ENCODE peak calls at places on chromosomes 12 and 14, in five cellular contexts. M is RCC 7860; N is glutamatergic neuron; I is H9; G is activated T-cell treated with anti-CD3 and anti-CD28 coated beads, Interleukin-2, amount 50 U/mL, for 48 hours. Y is an unnamed sample.

GRCh38 chr12:33560653-33561208 is 121.1 kb upstream of the SYT10 start:
- DNase-seq in M (no peak), N (no peak), I (peak; percentile 37), G (no peak), Y (no peak)

GRCh38 chr12:105474672-105475071 is 144.2 kb downstream of the C12orf75 start:
- DNase-seq in M (peak; percentile 37), N (no peak), I (no peak), G (no peak), Y (peak; percentile 55)

GRCh38 chr14:95811813-95812212 is 64.8 kb upstream of the TUNAR start:
- DNase-seq in M (no peak), N (no peak), I (no peak), G (no peak), Y (no peak)

GRCh38 chr14:65703996-65704395 is 291.5 kb downstream of the FUT8 start:
- DNase-seq in M (no peak), N (no peak), I (no peak), G (no peak), Y (no peak)

GRCh38 chr14:77007975-77008421 is 20.5 kb downstream of the IRF2BPL start:
- DNase-seq in M (no peak), N (no peak), I (no peak), G (no peak), Y (no peak)

GRCh38 chr14:28097585-28097984 is 669.0 kb upstream of the FOXG1 start:
- DNase-seq in M (no peak), N (no peak), I (no peak), G (no peak), Y (no peak)

GRCh38 chr14:54785111-54785777 is 117.4 kb downstream of the GCH1 start:
- DNase-seq in M (no peak), N (no peak), I (no peak), G (no peak), Y (no peak)

GRCh38 chr14:95322646-95323045 is 2.9 kb upstream of the CLMN start:
- DNase-seq in M (no peak), N (no peak), I (no peak), G (no peak), Y (no peak)

GRCh38 chr14:40216976-40217375 is 784.7 kb upstream of the FBXO33 start:
- DNase-seq in M (no peak), N (no peak), I (no peak), G (no peak), Y (no peak)

GRCh38 chr14:22112004-22112403 is 438.4 kb upstream of the OR4E1 start:
- DNase-seq in M (no peak), N (peak; percentile 68), I (no peak), G (peak; percentile 67), Y (no peak)

GRCh38 chr12:130839770-130840355 is 813 bp upstream of the STX2 start:
- DNase-seq in M (no peak), N (no peak), I (no peak), G (no peak), Y (no peak)

GRCh38 chr14:75720828-75721227 is 59.8 kb downstream of the TTLL5 start:
- DNase-seq in M (no peak), N (no peak), I (no peak), G (no peak), Y (no peak)

GRCh38 chr12:575948-576612 is 87.2 kb downstream of the NINJ2 start:
- DNase-seq in M (peak; percentile 41), N (peak; percentile 91), I (peak; percentile 89), G (peak; percentile 93), Y (peak; percentile 83)

GRCh38 chr12:110600254-110600653 is 13.7 kb upstream of the TCTN1 start:
- DNase-seq in M (peak; percentile 20), N (no peak), I (no peak), G (no peak), Y (no peak)

GRCh38 chr14:20501346-20501745 is 4.0 kb upstream of the RNASE10 start:
- DNase-seq in M (no peak), N (no peak), I (no peak), G (no peak), Y (no peak)

GRCh38 chr12:26767865-26768264 is 65.1 kb downstream of the ITPR2 start:
- DNase-seq in M (no peak), N (no peak), I (no peak), G (no peak), Y (no peak)

GRCh38 chr12:64218597-64218996 is 3.5 kb downstream of the KICS2 start:
- DNase-seq in M (no peak), N (no peak), I (no peak), G (no peak), Y (no peak)

GRCh38 chr14:20857630-20858261 is 33.4 kb upstream of the RNASE3 start:
- DNase-seq in M (no peak), N (peak; percentile 72), I (peak; percentile 68), G (peak; percentile 77), Y (no peak)

GRCh38 chr14:51328942-51329350 is 88.9 kb downstream of the TMX1 start:
- DNase-seq in M (no peak), N (no peak), I (no peak), G (no peak), Y (no peak)

GRCh38 chr14:54291491-54292191 is 105.2 kb upstream of the CDKN3 start:
- DNase-seq in M (no peak), N (no peak), I (peak; percentile 54), G (no peak), Y (no peak)

GRCh38 chr12:124532331-124532750 is 35.1 kb downstream of the NCOR2 start:
- DNase-seq in M (no peak), N (peak; percentile 81), I (no peak), G (no peak), Y (no peak)

GRCh38 chr12:53739285-53740129 is 12.3 kb upstream of the CALCOCO1 start:
- DNase-seq in M (no peak), N (peak; percentile 38), I (no peak), G (no peak), Y (no peak)

GRCh38 chr14:77598366-77599050 is 17.9 kb downstream of the SPTLC2 start:
- DNase-seq in M (peak; percentile 49), N (no peak), I (no peak), G (no peak), Y (no peak)

GRCh38 chr14:95516554-95517209 is at the start of gene SYNE3:
- DNase-seq in M (no peak), N (peak; percentile 48), I (no peak), G (peak; percentile 62), Y (no peak)

GRCh38 chr12:86727151-86727550 is 471.0 kb upstream of the MGAT4C start:
- DNase-seq in M (peak; percentile 17), N (no peak), I (no peak), G (no peak), Y (peak; percentile 3)

GRCh38 chr12:107330901-107331431 is 237.6 kb upstream of the CRY1 start:
- DNase-seq in M (peak; percentile 13), N (no peak), I (no peak), G (peak; percentile 43), Y (no peak)

GRCh38 chr12:54195736-54196347 is 7.1 kb upstream of the SMUG1 start:
- DNase-seq in M (peak; percentile 12), N (no peak), I (no peak), G (no peak), Y (peak; percentile 46)

GRCh38 chr14:24296341-24297157 is 3.0 kb downstream of the DHRS1 start:
- DNase-seq in M (peak; percentile 70), N (peak; percentile 67), I (peak; percentile 68), G (peak; percentile 77), Y (peak; percentile 56)

GRCh38 chr12:93733358-93733757 is 56.2 kb downstream of the CRADD start:
- DNase-seq in M (no peak), N (no peak), I (no peak), G (no peak), Y (no peak)

GRCh38 chr14:24397639-24398297 is 1.0 kb upstream of the NYNRIN start:
- DNase-seq in M (no peak), N (no peak), I (no peak), G (no peak), Y (no peak)

GRCh38 chr14:104827173-104828055 is 26.5 kb downstream of the ZBTB42 start:
- DNase-seq in M (no peak), N (peak; percentile 80), I (peak; percentile 94), G (peak; percentile 70), Y (no peak)

Y was measured in H54.